ENCODE peak calls at places on chromosomes 5 and 9, in nine cellular contexts. One of them, this sample, is unnamed.

GRCh38 chr9:93875330-93875729 is 79.8 kb downstream of the BARX1 start:
- DNase-seq in hepatocyte: no peak
- DNase-seq in fibroblast of mammary gland: no peak
- DNase-seq in mesenchymal stem cell: peak; percentile 1
- DNase-seq in NT2/D1: no peak
- DNase-seq in OCI-LY7: no peak
- DNase-seq in astrocyte of the spinal cord: no peak
- DNase-seq in mammary epithelial cell: no peak
- DNase-seq in neural progenitor cell: no peak
- DNase-seq in this sample: no peak

GRCh38 chr5:145554399-145554798 is 280.7 kb downstream of the PRELID2 start:
- DNase-seq in hepatocyte: peak; percentile 8
- DNase-seq in fibroblast of mammary gland: peak; percentile 75
- DNase-seq in mesenchymal stem cell: no peak
- DNase-seq in NT2/D1: no peak
- DNase-seq in OCI-LY7: no peak
- DNase-seq in astrocyte of the spinal cord: peak; percentile 87
- DNase-seq in mammary epithelial cell: peak; percentile 82
- DNase-seq in neural progenitor cell: no peak
- DNase-seq in this sample: no peak

GRCh38 chr9:124574944-124575343 is 67.7 kb upstream of the NR5A1 start:
- DNase-seq in hepatocyte: peak; percentile 66
- DNase-seq in fibroblast of mammary gland: peak; percentile 78
- DNase-seq in mesenchymal stem cell: peak; percentile 96
- DNase-seq in NT2/D1: no peak
- DNase-seq in OCI-LY7: no peak
- DNase-seq in astrocyte of the spinal cord: peak; percentile 75
- DNase-seq in mammary epithelial cell: peak; percentile 93
- DNase-seq in neural progenitor cell: no peak
- DNase-seq in this sample: no peak

GRCh38 chr9:134631881-134632280 is 9.7 kb upstream of the COL5A1 start:
- DNase-seq in hepatocyte: no peak
- DNase-seq in fibroblast of mammary gland: no peak
- DNase-seq in mesenchymal stem cell: no peak
- DNase-seq in NT2/D1: no peak
- DNase-seq in OCI-LY7: no peak
- DNase-seq in astrocyte of the spinal cord: no peak
- DNase-seq in mammary epithelial cell: no peak
- DNase-seq in neural progenitor cell: no peak
- DNase-seq in this sample: no peak

GRCh38 chr9:112408285-112408684 is 28.4 kb downstream of the HSDL2 start:
- DNase-seq in hepatocyte: no peak
- DNase-seq in fibroblast of mammary gland: no peak
- DNase-seq in mesenchymal stem cell: no peak
- DNase-seq in NT2/D1: no peak
- DNase-seq in OCI-LY7: no peak
- DNase-seq in astrocyte of the spinal cord: no peak
- DNase-seq in mammary epithelial cell: no peak
- DNase-seq in neural progenitor cell: no peak
- DNase-seq in this sample: no peak

GRCh38 chr5:76809141-76809540 is 9.7 kb upstream of the F2RL1 start:
- DNase-seq in hepatocyte: no peak
- DNase-seq in fibroblast of mammary gland: no peak
- DNase-seq in mesenchymal stem cell: no peak
- DNase-seq in NT2/D1: no peak
- DNase-seq in OCI-LY7: no peak
- DNase-seq in astrocyte of the spinal cord: no peak
- DNase-seq in mammary epithelial cell: no peak
- DNase-seq in neural progenitor cell: no peak
- DNase-seq in this sample: no peak

GRCh38 chr5:149110406-149110805 is 30.9 kb upstream of the ABLIM3 start:
- DNase-seq in hepatocyte: no peak
- DNase-seq in fibroblast of mammary gland: no peak
- DNase-seq in mesenchymal stem cell: peak; percentile 28
- DNase-seq in NT2/D1: no peak
- DNase-seq in OCI-LY7: no peak
- DNase-seq in astrocyte of the spinal cord: no peak
- DNase-seq in mammary epithelial cell: no peak
- DNase-seq in neural progenitor cell: no peak
- DNase-seq in this sample: no peak

GRCh38 chr9:35904966-35905781 is 828 bp upstream of the HRCT1 start:
- DNase-seq in hepatocyte: no peak
- DNase-seq in fibroblast of mammary gland: peak; percentile 84
- DNase-seq in mesenchymal stem cell: peak; percentile 63
- DNase-seq in NT2/D1: no peak
- DNase-seq in OCI-LY7: no peak
- DNase-seq in astrocyte of the spinal cord: peak; percentile 76
- DNase-seq in mammary epithelial cell: peak; percentile 47
- DNase-seq in neural progenitor cell: no peak
- DNase-seq in this sample: no peak

GRCh38 chr5:116626272-116626723 is 51.7 kb upstream of the SEMA6A start:
- DNase-seq in hepatocyte: peak; percentile 61
- DNase-seq in fibroblast of mammary gland: peak; percentile 84
- DNase-seq in mesenchymal stem cell: peak; percentile 30
- DNase-seq in NT2/D1: no peak
- DNase-seq in OCI-LY7: no peak
- DNase-seq in astrocyte of the spinal cord: peak; percentile 81
- DNase-seq in mammary epithelial cell: peak; percentile 71
- DNase-seq in neural progenitor cell: peak; percentile 53
- DNase-seq in this sample: peak; percentile 43

GRCh38 chr5:160353379-160353778 is 17.0 kb downstream of the C1QTNF2 start:
- DNase-seq in hepatocyte: no peak
- DNase-seq in fibroblast of mammary gland: no peak
- DNase-seq in mesenchymal stem cell: no peak
- DNase-seq in NT2/D1: no peak
- DNase-seq in OCI-LY7: no peak
- DNase-seq in astrocyte of the spinal cord: no peak
- DNase-seq in mammary epithelial cell: no peak
- DNase-seq in neural progenitor cell: no peak
- DNase-seq in this sample: no peak

GRCh38 chr9:127628644-127629467 is 16.8 kb downstream of the STXBP1 start:
- DNase-seq in hepatocyte: no peak
- DNase-seq in fibroblast of mammary gland: peak; percentile 13
- DNase-seq in mesenchymal stem cell: no peak
- DNase-seq in NT2/D1: no peak
- DNase-seq in OCI-LY7: no peak
- DNase-seq in astrocyte of the spinal cord: no peak
- DNase-seq in mammary epithelial cell: peak; percentile 88
- DNase-seq in neural progenitor cell: no peak
- DNase-seq in this sample: no peak

GRCh38 chr9:35748239-35748857 is 680 bp downstream of the GBA2 start:
- DNase-seq in hepatocyte: no peak
- DNase-seq in fibroblast of mammary gland: no peak
- DNase-seq in mesenchymal stem cell: peak; percentile 29
- DNase-seq in NT2/D1: no peak
- DNase-seq in OCI-LY7: peak; percentile 48
- DNase-seq in astrocyte of the spinal cord: no peak
- DNase-seq in mammary epithelial cell: peak; percentile 18
- DNase-seq in neural progenitor cell: no peak
- DNase-seq in this sample: no peak

GRCh38 chr9:37922391-37923120 is 18.6 kb upstream of the SLC25A51 start:
- DNase-seq in hepatocyte: no peak
- DNase-seq in fibroblast of mammary gland: no peak
- DNase-seq in mesenchymal stem cell: no peak
- DNase-seq in NT2/D1: no peak
- DNase-seq in OCI-LY7: no peak
- DNase-seq in astrocyte of the spinal cord: no peak
- DNase-seq in mammary epithelial cell: peak; percentile 65
- DNase-seq in neural progenitor cell: no peak
- DNase-seq in this sample: no peak

GRCh38 chr5:52579391-52579790 is 208.3 kb upstream of the ITGA1 start:
- DNase-seq in hepatocyte: no peak
- DNase-seq in fibroblast of mammary gland: no peak
- DNase-seq in mesenchymal stem cell: no peak
- DNase-seq in NT2/D1: no peak
- DNase-seq in OCI-LY7: no peak
- DNase-seq in astrocyte of the spinal cord: no peak
- DNase-seq in mammary epithelial cell: peak; percentile 39
- DNase-seq in neural progenitor cell: no peak
- DNase-seq in this sample: no peak

GRCh38 chr5:117486879-117487391 is 912.3 kb upstream of the SEMA6A start:
- DNase-seq in hepatocyte: peak; percentile 34
- DNase-seq in fibroblast of mammary gland: no peak
- DNase-seq in mesenchymal stem cell: peak; percentile 5
- DNase-seq in NT2/D1: no peak
- DNase-seq in OCI-LY7: no peak
- DNase-seq in astrocyte of the spinal cord: no peak
- DNase-seq in mammary epithelial cell: no peak
- DNase-seq in neural progenitor cell: no peak
- DNase-seq in this sample: no peak

GRCh38 chr9:86324308-86324707 is 29.9 kb downstream of the TUT7 start:
- DNase-seq in hepatocyte: no peak
- DNase-seq in fibroblast of mammary gland: peak; percentile 73
- DNase-seq in mesenchymal stem cell: no peak
- DNase-seq in NT2/D1: no peak
- DNase-seq in OCI-LY7: no peak
- DNase-seq in astrocyte of the spinal cord: peak; percentile 59
- DNase-seq in mammary epithelial cell: no peak
- DNase-seq in neural progenitor cell: no peak
- DNase-seq in this sample: no peak

GRCh38 chr5:105195765-105196164 is 1633.2 kb upstream of the NUDT12 start:
- DNase-seq in hepatocyte: no peak
- DNase-seq in fibroblast of mammary gland: no peak
- DNase-seq in mesenchymal stem cell: no peak
- DNase-seq in NT2/D1: no peak
- DNase-seq in OCI-LY7: no peak
- DNase-seq in astrocyte of the spinal cord: no peak
- DNase-seq in mammary epithelial cell: no peak
- DNase-seq in neural progenitor cell: no peak
- DNase-seq in this sample: no peak

GRCh38 chr9:128390150-128390812 is 19.1 kb downstream of the URM1 start:
- DNase-seq in hepatocyte: no peak
- DNase-seq in fibroblast of mammary gland: no peak
- DNase-seq in mesenchymal stem cell: no peak
- DNase-seq in NT2/D1: no peak
- DNase-seq in OCI-LY7: no peak
- DNase-seq in astrocyte of the spinal cord: no peak
- DNase-seq in mammary epithelial cell: no peak
- DNase-seq in neural progenitor cell: no peak
- DNase-seq in this sample: no peak

GRCh38 chr9:136663311-136663679 is 579 bp downstream of the EGFL7 start:
- DNase-seq in hepatocyte: no peak
- DNase-seq in fibroblast of mammary gland: no peak
- DNase-seq in mesenchymal stem cell: no peak
- DNase-seq in NT2/D1: no peak
- DNase-seq in OCI-LY7: no peak
- DNase-seq in astrocyte of the spinal cord: no peak
- DNase-seq in mammary epithelial cell: no peak
- DNase-seq in neural progenitor cell: no peak
- DNase-seq in this sample: no peak

GRCh38 chr9:136662326-136662655 is 425 bp upstream of the EGFL7 start:
- DNase-seq in hepatocyte: no peak
- DNase-seq in fibroblast of mammary gland: no peak
- DNase-seq in mesenchymal stem cell: no peak
- DNase-seq in NT2/D1: no peak
- DNase-seq in OCI-LY7: no peak
- DNase-seq in astrocyte of the spinal cord: no peak
- DNase-seq in mammary epithelial cell: no peak
- DNase-seq in neural progenitor cell: no peak
- DNase-seq in this sample: no peak

GRCh38 chr9:136664000-136664798 is 1.5 kb downstream of the EGFL7 start:
- DNase-seq in hepatocyte: no peak
- DNase-seq in fibroblast of mammary gland: no peak
- DNase-seq in mesenchymal stem cell: no peak
- DNase-seq in NT2/D1: no peak
- DNase-seq in OCI-LY7: no peak
- DNase-seq in astrocyte of the spinal cord: no peak
- DNase-seq in mammary epithelial cell: no peak
- DNase-seq in neural progenitor cell: no peak
- DNase-seq in this sample: no peak

GRCh38 chr9:136661641-136662325 is 933 bp upstream of the EGFL7 start:
- DNase-seq in hepatocyte: no peak
- DNase-seq in fibroblast of mammary gland: no peak
- DNase-seq in mesenchymal stem cell: no peak
- DNase-seq in NT2/D1: no peak
- DNase-seq in OCI-LY7: no peak
- DNase-seq in astrocyte of the spinal cord: no peak
- DNase-seq in mammary epithelial cell: no peak
- DNase-seq in neural progenitor cell: no peak
- DNase-seq in this sample: no peak

GRCh38 chr9:136662656-136663310 is at the start of gene EGFL7:
- DNase-seq in hepatocyte: no peak
- DNase-seq in fibroblast of mammary gland: no peak
- DNase-seq in mesenchymal stem cell: no peak
- DNase-seq in NT2/D1: no peak
- DNase-seq in OCI-LY7: no peak
- DNase-seq in astrocyte of the spinal cord: no peak
- DNase-seq in mammary epithelial cell: no peak
- DNase-seq in neural progenitor cell: no peak
- DNase-seq in this sample: no peak
- H3K4me3 ChIP-seq in hepatocyte: no peak within 1 kb of the TSS
- H3K4me3 ChIP-seq in fibroblast of mammary gland: no peak within 1 kb of the TSS
- H3K4me3 ChIP-seq in mesenchymal stem cell: no peak within 1 kb of the TSS
- H3K4me3 ChIP-seq in NT2/D1: no peak within 1 kb of the TSS
- H3K4me3 ChIP-seq in OCI-LY7: no peak within 1 kb of the TSS
- H3K4me3 ChIP-seq in astrocyte of the spinal cord: no peak within 1 kb of the TSS
- H3K4me3 ChIP-seq in mammary epithelial cell: no peak within 1 kb of the TSS
- H3K4me3 ChIP-seq in neural progenitor cell: no peak within 1 kb of the TSS
- H3K4me3 ChIP-seq in this sample: no peak within 1 kb of the TSS

DNA sequence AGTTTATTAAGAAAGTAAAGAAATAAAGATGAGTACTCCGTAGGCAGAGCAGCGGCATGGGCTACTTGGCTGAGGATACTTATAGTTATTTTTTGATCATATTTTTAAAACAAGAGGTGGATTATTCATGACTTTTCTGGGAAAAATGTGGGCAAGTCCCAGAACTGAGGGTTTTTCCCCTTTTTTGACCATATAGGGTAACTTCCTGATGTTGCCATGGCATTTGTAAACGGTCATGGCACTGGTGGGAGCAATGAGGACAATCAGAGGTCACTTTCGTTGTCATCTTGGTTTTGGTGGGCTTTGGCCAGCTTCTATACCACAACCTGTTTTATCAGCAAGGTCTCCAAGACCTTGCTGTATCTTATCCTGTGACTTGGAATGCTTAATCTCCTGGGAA is 5.2 kb upstream of the BASP1 start:
- DNase-seq in hepatocyte: no peak
- DNase-seq in fibroblast of mammary gland: no peak
- DNase-seq in mesenchymal stem cell: no peak
- DNase-seq in NT2/D1: no peak
- DNase-seq in OCI-LY7: no peak
- DNase-seq in astrocyte of the spinal cord: no peak
- DNase-seq in mammary epithelial cell: no peak
- DNase-seq in neural progenitor cell: no peak
- DNase-seq in this sample: no peak
- H3K4me3 ChIP-seq in hepatocyte: no peak overlapping the region
- H3K4me3 ChIP-seq in fibroblast of mammary gland: no peak overlapping the region
- H3K4me3 ChIP-seq in mesenchymal stem cell: no peak overlapping the region
- H3K4me3 ChIP-seq in NT2/D1: no peak overlapping the region
- H3K4me3 ChIP-seq in OCI-LY7: no peak overlapping the region
- H3K4me3 ChIP-seq in astrocyte of the spinal cord: no peak overlapping the region
- H3K4me3 ChIP-seq in mammary epithelial cell: no peak overlapping the region
- H3K4me3 ChIP-seq in neural progenitor cell: no peak overlapping the region
- H3K4me3 ChIP-seq in this sample: no peak overlapping the region

GRCh38 chr9:92726348-92726747 is 38.3 kb downstream of the BICD2 start:
- DNase-seq in hepatocyte: no peak
- DNase-seq in fibroblast of mammary gland: no peak
- DNase-seq in mesenchymal stem cell: no peak
- DNase-seq in NT2/D1: no peak
- DNase-seq in OCI-LY7: no peak
- DNase-seq in astrocyte of the spinal cord: no peak
- DNase-seq in mammary epithelial cell: no peak
- DNase-seq in neural progenitor cell: no peak
- DNase-seq in this sample: peak; percentile 5
- H3K4me3 ChIP-seq in hepatocyte: no peak overlapping the region
- H3K4me3 ChIP-seq in fibroblast of mammary gland: no peak overlapping the region
- H3K4me3 ChIP-seq in mesenchymal stem cell: no peak overlapping the region
- H3K4me3 ChIP-seq in NT2/D1: no peak overlapping the region
- H3K4me3 ChIP-seq in OCI-LY7: peak overlapping the region; percentile 63
- H3K4me3 ChIP-seq in astrocyte of the spinal cord: no peak overlapping the region
- H3K4me3 ChIP-seq in mammary epithelial cell: no peak overlapping the region
- H3K4me3 ChIP-seq in neural progenitor cell: no peak overlapping the region
- H3K4me3 ChIP-seq in this sample: no peak overlapping the region

GRCh38 chr5:109945097-109945678 is 255.5 kb downstream of the MAN2A1 start:
- DNase-seq in hepatocyte: no peak
- DNase-seq in fibroblast of mammary gland: no peak
- DNase-seq in mesenchymal stem cell: no peak
- DNase-seq in NT2/D1: no peak
- DNase-seq in OCI-LY7: peak; percentile 7
- DNase-seq in astrocyte of the spinal cord: peak; percentile 52
- DNase-seq in mammary epithelial cell: no peak
- DNase-seq in neural progenitor cell: peak; percentile 29
- DNase-seq in this sample: no peak
- H3K4me3 ChIP-seq in hepatocyte: no peak overlapping the region
- H3K4me3 ChIP-seq in fibroblast of mammary gland: no peak overlapping the region
- H3K4me3 ChIP-seq in mesenchymal stem cell: no peak overlapping the region
- H3K4me3 ChIP-seq in NT2/D1: no peak overlapping the region
- H3K4me3 ChIP-seq in OCI-LY7: no peak overlapping the region
- H3K4me3 ChIP-seq in astrocyte of the spinal cord: no peak overlapping the region
- H3K4me3 ChIP-seq in mammary epithelial cell: no peak overlapping the region
- H3K4me3 ChIP-seq in neural progenitor cell: no peak overlapping the region
- H3K4me3 ChIP-seq in this sample: no peak overlapping the region

This sample was measured in HAP-1.